ENCODE peak calls at places on chromosomes 16 and 17, in four cellular contexts. A is Panc1, J is tibial artery, L is IMR-90. U is an unnamed sample.

GRCh38 chr17:1122681-1123396 is 56.9 kb downstream of the ABR start:
- DNase-seq in A (no peak), J (peak), L (peak), U (peak)

GRCh38 chr16:66458853-66459252 is 31.8 kb downstream of the BEAN1 start:
- DNase-seq in A (no peak), J (no peak), L (no peak), U (no peak)

GRCh38 chr16:82181456-82182185 is 11.6 kb upstream of the MPHOSPH6 start:
- DNase-seq in A (no peak), J (no peak), L (no peak), U (no peak)

GRCh38 chr16:51544850-51545467 is 393.9 kb upstream of the SALL1 start:
- DNase-seq in A (no peak), J (no peak), L (no peak), U (no peak)

GRCh38 chr17:81139428-81139827 is 25.9 kb upstream of the PVALEF start:
- DNase-seq in A (no peak), J (no peak), L (no peak), U (no peak)

GRCh38 chr16:47904691-47905090 is 251.1 kb downstream of the ABCC12 start:
- DNase-seq in A (no peak), J (no peak), L (no peak), U (no peak)

GRCh38 chr16:49827806-49828428 is 28.0 kb downstream of the ZNF423 start:
- DNase-seq in A (no peak), J (peak), L (no peak), U (no peak)

GRCh38 chr17:45273551-45273957 is 11.7 kb upstream of the SPATA32 start:
- DNase-seq in A (no peak), J (no peak), L (no peak), U (no peak)

GRCh38 chr17:9236286-9237052 is 215.2 kb downstream of the NTN1 start:
- DNase-seq in A (no peak), J (no peak), L (no peak), U (peak)

GRCh38 chr17:78357687-78358537 is 2.0 kb downstream of the SOCS3 start:
- DNase-seq in A (no peak), J (no peak), L (no peak), U (no peak)

GRCh38 chr16:63983401-63983800 is 1138.5 kb downstream of the CDH11 start:
- DNase-seq in A (no peak), J (no peak), L (no peak), U (no peak)

GRCh38 chr16:84446596-84447392 is 57.7 kb downstream of the MEAK7 start:
- DNase-seq in A (no peak), J (peak), L (no peak), U (peak)

GRCh38 chr16:81003610-81004460 is 2.9 kb downstream of the CMC2 start:
- DNase-seq in A (no peak), J (no peak), L (peak), U (no peak)

GRCh38 chr17:47298712-47299111 is 25.0 kb upstream of the EFCAB13 start:
- DNase-seq in A (no peak), J (no peak), L (no peak), U (no peak)

GRCh38 chr17:81481815-81482505 is 30.6 kb downstream of the ACTG1 start:
- DNase-seq in A (no peak), J (no peak), L (no peak), U (no peak)

GRCh38 chr16:56311208-56312027 is 113.9 kb downstream of the AMFR start:
- DNase-seq in A (no peak), J (no peak), L (no peak), U (peak)

GRCh38 chr16:58024673-58025350 is 742 bp upstream of the MMP15 start:
- DNase-seq in A (no peak), J (no peak), L (no peak), U (peak)

GRCh38 chr17:17322516-17323510 is 19.6 kb downstream of the NT5M start:
- DNase-seq in A (no peak), J (peak), L (no peak), U (peak)

GRCh38 chr17:17411692-17412091 is 65.1 kb upstream of the MED9 start:
- DNase-seq in A (no peak), J (no peak), L (no peak), U (no peak)

GRCh38 chr16:56506941-56507340 is 12.9 kb downstream of the BBS2 start:
- DNase-seq in A (no peak), J (no peak), L (peak), U (no peak)

GRCh38 chr16:57999971-58000705 is at the start of gene ZNF319:
- DNase-seq in A (no peak), J (no peak), L (no peak), U (peak)

GRCh38 chr17:11996722-11997146 is 541 bp downstream of the ZNF18 start:
- DNase-seq in A (no peak), J (peak), L (peak), U (no peak)

GRCh38 chr16:54693864-54694263 is 236.8 kb upstream of the IRX5 start:
- DNase-seq in A (no peak), J (no peak), L (no peak), U (no peak)

GRCh38 chr16:8374032-8374431 is 216.3 kb downstream of the TMEM114 start:
- DNase-seq in A (no peak), J (no peak), L (no peak), U (no peak)

GRCh38 chr17:7042507-7043194 is 1.2 kb downstream of the SLC16A11 start:
- DNase-seq in A (no peak), J (no peak), L (no peak), U (peak)

GRCh38 chr16:66382171-66382965 is 15.9 kb downstream of the CDH5 start:
- DNase-seq in A (peak), J (peak), L (peak), U (peak)

GRCh38 chr16:87274808-87275207 is 42.4 kb downstream of the C16orf95 start:
- DNase-seq in A (no peak), J (no peak), L (peak), U (peak)

GRCh38 chr17:77696720-77697460 is 261.6 kb upstream of the TNRC6C start:
- DNase-seq in A (no peak), J (peak), L (no peak), U (no peak)

GRCh38 chr16:2473999-2474876 is 689 bp upstream of the TBC1D24 start:
- DNase-seq in A (no peak), J (no peak), L (peak), U (peak)

GRCh38 chr16:54009464-54010176 is 277.0 kb downstream of the IRX3 start:
- DNase-seq in A (no peak), J (no peak), L (no peak), U (no peak)

GRCh38 chr16:69593756-69594155 is 28.0 kb downstream of the NFAT5 start:
- DNase-seq in A (no peak), J (no peak), L (no peak), U (no peak)

GRCh38 chr17:17403899-17404576 is 72.8 kb upstream of the MED9 start:
- DNase-seq in A (no peak), J (no peak), L (no peak), U (peak)

GRCh38 chr17:58120195-58120822 is 27.9 kb upstream of the OR4D1 start:
- DNase-seq in A (no peak), J (no peak), L (peak), U (no peak)

GRCh38 chr16:9236319-9236718 is 144.9 kb downstream of the HAPSTR1 start:
- DNase-seq in A (no peak), J (no peak), L (no peak), U (no peak)

GRCh38 chr17:30031214-30031869 is 85.3 kb upstream of the NSRP1 start:
- DNase-seq in A (no peak), J (no peak), L (no peak), U (no peak)

GRCh38 chr17:45708707-45709290 is 75.3 kb upstream of the CRHR1 start:
- DNase-seq in A (no peak), J (no peak), L (no peak), U (no peak)

GRCh38 chr16:684067-684794 is at the start of gene JMJD8:
- DNase-seq in A (no peak), J (peak), L (peak), U (peak)
- H3K27ac ChIP-seq in A (peak), J (peak), L (peak), U (peak)

GRCh38 chr16:12901204-12901596 is 198 bp upstream of the SHISA9 start:
- DNase-seq in A (no peak), J (no peak), L (no peak), U (no peak)

GRCh38 chr16:12904041-12904671 is 2.8 kb downstream of the SHISA9 start:
- DNase-seq in A (no peak), J (no peak), L (no peak), U (no peak)

GRCh38 chr16:12901597-12902436 is at the start of gene SHISA9:
- DNase-seq in A (no peak), J (no peak), L (no peak), U (no peak)

GRCh38 chr16:12902511-12903324 is 1.3 kb downstream of the SHISA9 start:
- DNase-seq in A (no peak), J (no peak), L (no peak), U (no peak)

DNA sequence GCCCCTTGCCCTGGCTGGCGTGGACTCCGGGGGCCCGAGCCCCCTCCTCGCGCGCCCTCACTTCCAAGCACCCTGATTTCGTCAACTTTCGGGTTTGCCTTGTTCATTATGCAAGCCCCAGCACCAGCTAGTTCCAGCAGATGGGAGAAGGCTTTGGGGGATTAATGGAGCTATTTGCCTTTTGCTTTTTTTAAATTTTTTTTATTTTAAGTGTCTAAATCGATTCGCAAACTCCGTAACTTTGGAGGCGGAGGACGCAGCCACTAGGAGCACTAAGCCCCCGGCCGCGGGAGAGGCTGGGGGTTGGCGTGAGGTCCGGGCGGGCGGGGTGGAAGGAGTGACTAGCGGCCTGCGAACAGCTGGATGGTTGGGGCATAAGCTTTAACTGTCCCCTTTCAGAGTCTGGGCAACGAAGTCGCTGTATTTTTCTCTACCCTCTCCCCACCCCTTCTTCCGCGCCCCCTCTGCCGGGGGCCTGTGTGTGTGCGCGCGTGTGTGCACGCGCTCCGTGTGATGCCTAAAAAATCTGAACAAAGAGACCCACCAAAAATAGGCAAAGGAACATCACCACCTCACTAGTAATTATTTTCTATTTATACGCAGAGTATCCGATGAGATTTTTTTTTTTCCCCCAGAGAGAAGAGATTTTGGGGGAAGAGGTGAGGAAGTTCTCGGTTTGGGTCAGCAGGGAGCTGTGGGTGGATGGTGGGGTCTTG is 2.1 kb downstream of the SHISA9 start:
- DNase-seq in A (no peak), J (no peak), L (no peak), U (no peak)
- H3K27ac ChIP-seq in A (no peak), J (no peak), L (no peak), U (no peak)

GRCh38 chr17:36485805-36486203 is 677 bp upstream of the ZNHIT3 start:
- DNase-seq in A (no peak), J (no peak), L (no peak), U (no peak)
- H3K27ac ChIP-seq in A (peak), J (peak), L (peak), U (peak)

GRCh38 chr17:79415909-79416308 is 194.9 kb downstream of the RBFOX3 start:
- DNase-seq in A (no peak), J (no peak), L (no peak), U (peak)

GRCh38 chr17:79413591-79413990 is 197.3 kb downstream of the RBFOX3 start:
- DNase-seq in A (no peak), J (no peak), L (no peak), U (no peak)

GRCh38 chr17:79414520-79415065 is 196.3 kb downstream of the RBFOX3 start:
- DNase-seq in A (no peak), J (no peak), L (no peak), U (no peak)

GRCh38 chr17:79415365-79415764 is 195.5 kb downstream of the RBFOX3 start:
- DNase-seq in A (no peak), J (no peak), L (no peak), U (no peak)

DNA sequence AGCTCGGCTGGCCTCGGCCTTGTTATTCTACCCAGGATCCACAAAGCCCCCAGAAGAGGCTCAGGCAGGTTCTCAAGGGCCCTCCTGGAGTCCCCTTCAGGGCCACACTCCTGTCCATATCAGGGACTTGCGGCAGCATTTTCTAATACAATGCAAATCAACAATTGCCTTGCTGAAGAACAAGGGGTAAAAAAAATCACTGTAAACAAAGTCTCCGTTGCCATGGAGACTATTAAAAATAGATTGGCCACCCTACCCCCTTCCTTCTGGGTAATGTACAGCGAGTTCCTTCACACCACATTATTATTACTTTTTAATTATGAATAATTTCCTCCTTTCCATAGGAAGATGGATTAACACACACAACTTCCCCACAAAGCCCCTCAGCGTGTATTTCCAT is 196.8 kb downstream of the RBFOX3 start:
- DNase-seq in A (no peak), J (no peak), L (no peak), U (no peak)
- H3K27ac ChIP-seq in A (no peak), J (no peak), L (no peak), U (no peak)

DNA sequence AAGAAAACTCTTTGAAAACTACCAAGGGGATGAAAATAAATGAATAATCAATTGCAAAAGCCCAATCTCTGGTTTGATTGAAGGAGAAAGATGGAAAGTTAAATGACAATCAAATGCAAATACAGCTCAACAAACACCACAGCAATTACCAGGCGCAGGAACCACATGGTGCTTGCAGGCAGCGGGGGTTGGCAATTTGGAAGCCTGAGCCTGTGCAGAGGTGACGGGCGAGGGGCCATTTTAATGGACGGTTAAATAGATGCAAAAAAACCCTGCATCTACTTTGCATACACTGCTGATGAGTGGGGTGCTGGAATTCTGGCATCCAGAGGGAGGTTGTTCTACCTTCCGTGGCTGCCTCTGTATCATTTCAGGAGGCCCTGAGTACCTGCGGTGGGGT is 4.8 kb upstream of the SEZ6 start:
- DNase-seq in A (no peak), J (no peak), L (no peak), U (no peak)
- H3K27ac ChIP-seq in A (no peak), J (no peak), L (no peak), U (no peak)

DNA sequence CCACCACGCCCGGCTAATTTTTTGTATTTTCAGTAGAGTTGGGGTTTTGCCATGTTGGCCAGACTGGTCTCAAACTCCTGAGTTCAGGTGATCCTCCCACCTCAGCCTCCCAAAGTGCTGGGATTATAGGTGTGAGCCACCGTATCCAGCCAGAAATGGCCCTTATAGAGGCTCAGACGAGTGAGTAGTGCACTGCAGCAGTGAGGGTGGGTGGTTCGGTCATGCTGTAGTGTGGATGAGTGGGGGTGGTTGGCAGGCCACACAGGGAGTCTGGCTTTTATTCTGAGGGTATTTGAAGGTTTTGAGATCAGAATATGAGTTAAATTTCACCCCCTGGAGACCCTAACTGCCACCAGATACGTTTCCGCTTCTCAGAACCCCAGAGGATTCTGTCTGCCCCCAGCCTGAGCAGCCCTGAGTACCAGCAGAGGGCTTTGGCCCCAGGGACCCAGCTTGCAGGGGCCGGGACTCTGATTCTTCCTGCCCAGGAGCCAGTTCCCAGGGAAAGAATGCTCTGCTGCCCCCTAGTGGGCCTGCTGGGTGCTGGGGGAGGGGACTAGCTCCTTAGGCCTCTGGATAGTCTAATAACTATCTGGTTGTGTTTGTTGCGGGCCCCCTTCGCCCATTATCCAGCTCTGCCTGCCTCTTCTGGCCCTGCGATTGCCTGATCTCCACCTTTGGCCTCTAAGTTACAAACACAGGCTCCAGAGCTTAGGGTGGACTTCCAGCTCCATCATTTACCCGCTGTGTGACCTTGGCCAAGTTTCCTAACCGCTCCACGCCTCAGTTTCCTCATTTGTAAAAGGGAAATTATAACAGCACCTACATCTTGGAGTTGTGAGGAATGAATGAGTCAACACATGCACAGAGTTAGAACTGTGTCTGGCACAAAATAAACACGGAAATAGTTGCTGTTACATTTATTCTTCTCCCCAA is 2.0 kb downstream of the ZNF771 start:
- DNase-seq in A (peak), J (peak), L (peak), U (peak)
- H3K27ac ChIP-seq in A (peak), J (no peak), L (peak), U (no peak)

GRCh38 chr17:75147878-75148546 is 6.3 kb downstream of the JPT1 start:
- DNase-seq in A (no peak), J (peak), L (no peak), U (peak)
- H3K27ac ChIP-seq in A (peak), J (no peak), L (no peak), U (peak)

GRCh38 chr17:48639982-48640857 is 14.1 kb upstream of the HOXB9 start:
- DNase-seq in A (no peak), J (no peak), L (no peak), U (no peak)
- H3K27ac ChIP-seq in A (peak), J (no peak), L (no peak), U (no peak)